ENCODE peak calls at places on chromosome 1, in four cellular contexts. C is fibroblast of lung, Q is DND-41, F is H9. T is an unnamed sample.

GRCh38 chr1:62357916-62358315 is 38.7 kb upstream of the KANK4 start:
- DNase-seq in C (no peak), F (no peak), Q (no peak), T (no peak)

GRCh38 chr1:230091473-230092231 is 24.6 kb downstream of the GALNT2 start:
- DNase-seq in F (no peak), Q (no peak), C (peak; percentile 68), T (peak; percentile 67)

GRCh38 chr1:77704736-77705135 is 22.3 kb upstream of the ZZZ3 start:
- DNase-seq in C (no peak), Q (no peak), F (no peak), T (no peak)

GRCh38 chr1:86140481-86140880 is 16.1 kb downstream of the COL24A1 start:
- DNase-seq in Q (no peak), F (no peak), C (no peak), T (no peak)

GRCh38 chr1:107787299-107787698 is 177.7 kb downstream of the VAV3 start:
- DNase-seq in Q (peak; percentile 52), C (no peak), F (peak; percentile 41), T (peak; percentile 3)

GRCh38 chr1:30535595-30536325 is 187.6 kb downstream of the MATN1 start:
- DNase-seq in Q (no peak), F (no peak), C (no peak), T (no peak)

GRCh38 chr1:33013791-33014190 is 22.9 kb downstream of the AK2 start:
- DNase-seq in C (no peak), F (no peak), Q (no peak), T (no peak)

GRCh38 chr1:22131875-22132486 is 10.9 kb downstream of the WNT4 start:
- DNase-seq in Q (peak; percentile 49), C (no peak), F (peak; percentile 85), T (peak; percentile 15)

GRCh38 chr1:154198756-154199562 is 7.1 kb upstream of the TPM3 start:
- DNase-seq in Q (peak; percentile 43), F (peak; percentile 46), C (peak; percentile 61), T (peak; percentile 75)

GRCh38 chr1:153775432-153776311 is 465 bp downstream of the SLC27A3 start:
- DNase-seq in Q (no peak), F (peak; percentile 95), C (peak; percentile 60), T (peak; percentile 76)

GRCh38 chr1:42736152-42736551 is 3.9 kb downstream of the CLDN19 start:
- DNase-seq in F (no peak), Q (no peak), C (no peak), T (peak; percentile 61)

GRCh38 chr1:94906382-94906781 is 20.5 kb downstream of the CNN3 start:
- DNase-seq in C (no peak), Q (no peak), F (no peak), T (no peak)
- H3K4me1 ChIP-seq in C (peaks cover 5% of the 10 kb centered on the region), Q (no peaks in the 10 kb centered on the region), F (peaks cover 16% of the 10 kb centered on the region), T (peaks cover 30% of the 10 kb centered on the region)

GRCh38 chr1:204278973-204279372 is 65.2 kb upstream of the GOLT1A start:
- DNase-seq in Q (no peak), F (no peak), C (no peak), T (no peak)
- H2AFZ ChIP-seq in Q (no peak overlapping the region), F (no peak overlapping the region), C (no peak overlapping the region), T (no peak overlapping the region)

GRCh38 chr1:221712198-221712684 is 29.6 kb downstream of the DUSP10 start:
- DNase-seq in Q (peak; percentile 42), F (no peak), C (peak; percentile 97), T (peak; percentile 88)

GRCh38 chr1:221709854-221710253 is 32.0 kb downstream of the DUSP10 start:
- DNase-seq in C (no peak), F (no peak), Q (no peak), T (no peak)

GRCh38 chr1:221711642-221712041 is 30.2 kb downstream of the DUSP10 start:
- DNase-seq in Q (no peak), F (no peak), C (no peak), T (no peak)

GRCh38 chr1:221712776-221713431 is 29.0 kb downstream of the DUSP10 start:
- DNase-seq in Q (peak; percentile 93), C (no peak), F (no peak), T (peak; percentile 23)

GRCh38 chr1:221711156-221711577 is 30.7 kb downstream of the DUSP10 start:
- DNase-seq in Q (no peak), C (no peak), F (no peak), T (no peak)
- H3K4me1 ChIP-seq in Q (peaks cover 85% of the 10 kb centered on the region), C (peaks cover 13% of the 10 kb centered on the region), F (peaks cover 6% of the 10 kb centered on the region), T (peaks cover 39% of the 10 kb centered on the region)

GRCh38 chr1:116440731-116441130 is 67.7 kb downstream of the ATP1A1 start:
- DNase-seq in F (no peak), C (no peak), Q (no peak), T (no peak)
- H2AFZ ChIP-seq in F (no peak overlapping the region), C (no peak overlapping the region), Q (no peak overlapping the region), T (no peak overlapping the region)

DNA sequence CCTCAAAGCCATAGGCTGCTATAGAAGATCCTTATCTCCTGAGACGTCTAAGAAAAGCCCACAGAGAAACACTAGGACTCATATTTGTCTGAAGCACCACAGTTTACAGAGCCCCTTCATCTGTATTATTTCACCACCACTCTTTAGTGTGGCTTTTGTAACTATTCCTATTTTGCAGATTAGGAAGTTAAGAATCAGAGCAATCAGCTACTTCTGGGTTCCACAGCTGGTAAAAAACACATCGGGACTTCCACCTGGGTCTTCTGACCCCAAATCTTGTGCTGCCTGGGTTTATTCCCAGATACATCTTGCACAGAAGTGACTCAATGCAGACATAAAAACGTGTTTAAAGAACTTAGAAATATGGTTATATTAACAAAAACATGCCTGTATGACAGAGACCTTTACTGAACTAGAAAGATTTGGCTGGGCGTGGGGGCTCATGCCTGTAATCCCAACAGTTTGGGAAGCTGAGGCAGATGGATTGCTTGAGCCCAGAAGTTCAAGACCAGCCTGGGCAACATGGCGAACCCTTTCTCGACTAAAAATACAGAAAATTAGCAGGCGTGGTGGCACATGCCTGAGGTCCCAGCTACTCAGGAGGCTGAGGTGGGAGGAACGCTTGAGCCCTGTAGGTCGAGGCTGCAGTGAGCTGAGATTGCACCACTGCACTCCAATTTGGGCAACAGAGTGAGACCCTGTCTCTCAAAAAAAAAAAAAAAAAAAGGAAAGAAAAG is 40.9 kb downstream of the ELK4 start:
- DNase-seq in F (no peak), C (no peak), Q (no peak), T (no peak)
- H3K4me1 ChIP-seq in F (no peaks in the 10 kb centered on the region), C (no peaks in the 10 kb centered on the region), Q (peaks cover 31% of the 10 kb centered on the region), T (peaks cover 4% of the 10 kb centered on the region)

GRCh38 chr1:41483960-41484844 is at the start of gene EDN2:
- DNase-seq in C (no peak), F (peak; percentile 79), Q (no peak), T (peak; percentile 17)

GRCh38 chr1:41482001-41482765 is 2.3 kb downstream of the EDN2 start:
- DNase-seq in F (no peak), C (peak; percentile 63), Q (peak; percentile 38), T (no peak)

GRCh38 chr1:41484881-41485280 is 398 bp upstream of the EDN2 start:
- DNase-seq in F (no peak), Q (no peak), C (no peak), T (no peak)

GRCh38 chr1:41481109-41481775 is 3.2 kb downstream of the EDN2 start:
- DNase-seq in Q (no peak), C (no peak), F (no peak), T (no peak)

DNA sequence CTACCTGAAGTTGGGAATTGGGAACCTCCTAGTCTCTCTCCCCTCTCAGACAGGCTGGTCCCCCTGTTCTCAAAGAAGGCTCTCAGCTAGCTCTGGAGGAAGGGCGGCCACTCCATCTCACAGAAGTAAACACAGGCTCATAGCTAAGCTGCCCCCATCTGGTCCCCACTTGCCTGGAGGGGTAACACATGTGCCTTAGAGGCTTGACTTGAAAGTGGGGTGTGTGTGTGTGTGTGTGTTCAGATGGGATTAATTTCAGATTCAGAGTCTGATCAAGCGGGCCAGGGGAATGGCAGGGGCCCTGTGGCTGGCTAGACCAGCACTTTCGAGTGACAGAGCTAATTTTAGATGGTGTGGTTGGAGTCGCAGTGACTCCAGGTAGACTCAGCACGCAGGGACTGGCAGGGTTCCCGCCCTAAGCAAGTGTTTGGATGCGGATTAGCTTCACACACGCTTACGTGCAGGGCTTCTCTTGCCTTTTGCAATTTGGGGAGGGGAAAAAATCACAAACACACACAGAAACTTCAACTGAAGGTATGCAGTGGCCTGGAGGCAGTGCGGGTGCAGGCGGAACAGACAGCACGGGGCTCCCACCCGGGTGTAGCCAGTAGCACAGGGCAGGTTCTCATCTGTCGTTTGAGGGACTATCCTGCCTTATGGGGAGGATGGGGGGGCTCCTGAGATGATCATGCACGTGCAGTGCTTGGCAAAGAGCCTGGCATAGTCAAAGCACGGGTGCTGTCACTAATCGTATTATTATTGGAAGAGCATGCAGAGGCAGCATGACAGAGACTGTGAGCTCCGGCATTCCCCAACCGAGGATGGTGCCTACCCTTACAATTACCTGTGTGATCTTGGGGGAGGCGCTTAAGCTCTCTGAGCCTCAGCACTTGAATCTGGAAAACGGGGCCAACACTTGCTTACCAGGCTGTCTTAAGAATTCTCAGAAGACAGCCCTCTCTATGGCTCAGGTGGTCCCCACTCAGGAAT is 1.3 kb downstream of the EDN2 start:
- DNase-seq in F (no peak), Q (no peak), C (no peak), T (no peak)
- H2AFZ ChIP-seq in F (no peak overlapping the region), Q (no peak overlapping the region), C (no peak overlapping the region), T (no peak overlapping the region)

T was measured in GM23248.